ENCODE peak calls at places on chromosomes 5 and 9, in seven cellular contexts. J is stomach, M is A549, C is upper lobe of left lung, I is K562, P is transverse colon, G is suprapubic skin. W is an unnamed sample.

GRCh38 chr5:176466245-176466871 is 18.2 kb downstream of the FAF2 start:
- DNase-seq in J (no peak), M (no peak), C (no peak), I (no peak), P (no peak), G (no peak), W (no peak)

GRCh38 chr9:21681641-21682040 is 120.8 kb upstream of the MTAP start:
- DNase-seq in J (no peak), M (no peak), C (no peak), I (no peak), P (no peak), G (no peak), W (no peak)

GRCh38 chr5:142874537-142874936 is 104.4 kb downstream of the ARHGAP26 start:
- DNase-seq in J (peak), M (peak), C (peak), I (no peak), P (peak), G (peak), W (no peak)

GRCh38 chr9:120484162-120484561 is 95.8 kb downstream of the CDK5RAP2 start:
- DNase-seq in J (no peak), M (no peak), C (no peak), I (no peak), P (no peak), G (no peak), W (peak)

GRCh38 chr9:33921967-33922895 is 105.3 kb downstream of the UBE2R2 start:
- DNase-seq in J (no peak), M (peak), C (peak), I (peak), P (no peak), G (no peak), W (no peak)

GRCh38 chr5:112929336-112930081 is 7.5 kb upstream of the REEP5 start:
- DNase-seq in J (no peak), M (no peak), C (no peak), I (no peak), P (no peak), G (no peak), W (peak)

GRCh38 chr9:89022071-89022721 is 30.9 kb downstream of the S1PR3 start:
- DNase-seq in J (peak), M (no peak), C (no peak), I (no peak), P (no peak), G (no peak), W (peak)

GRCh38 chr5:53874409-53874808 is 314.0 kb downstream of the NDUFS4 start:
- DNase-seq in J (no peak), M (no peak), C (no peak), I (no peak), P (no peak), G (no peak), W (no peak)

GRCh38 chr9:113150670-113151591 is at the start of gene SLC31A2:
- DNase-seq in J (peak), M (peak), C (peak), I (peak), P (peak), G (peak), W (peak)
- TF ChIP-seq POLR2A in J (no peak), M (peak), C (peak), I (peak), P (peak), G (peak), W (peak)

DNA sequence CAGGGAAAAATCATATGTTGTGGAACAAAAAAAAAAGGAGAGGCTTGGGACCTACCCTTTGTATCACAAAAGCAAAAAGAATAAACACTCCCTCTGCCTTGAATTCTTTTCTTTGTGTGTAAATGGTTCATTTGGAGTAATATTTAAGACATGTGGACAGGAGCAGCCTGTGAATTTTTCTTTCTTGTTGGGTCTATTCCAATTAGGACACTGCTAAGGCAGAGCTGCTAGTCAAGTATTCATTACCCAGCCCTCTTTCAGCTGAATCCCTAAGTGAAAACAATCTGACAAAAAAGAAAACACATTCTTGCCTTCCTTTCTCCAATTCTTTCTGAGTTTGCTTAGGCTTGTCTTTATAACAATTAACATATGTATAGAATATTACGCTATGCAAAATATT is 330.0 kb downstream of the EBF1 start:
- DNase-seq in J (no peak), M (no peak), C (no peak), I (no peak), P (no peak), G (no peak), W (no peak)
- TF ChIP-seq EP300 in J (no peak), M (no peak), C (no peak), I (no peak), P (no peak), G (no peak), W (no peak)

DNA sequence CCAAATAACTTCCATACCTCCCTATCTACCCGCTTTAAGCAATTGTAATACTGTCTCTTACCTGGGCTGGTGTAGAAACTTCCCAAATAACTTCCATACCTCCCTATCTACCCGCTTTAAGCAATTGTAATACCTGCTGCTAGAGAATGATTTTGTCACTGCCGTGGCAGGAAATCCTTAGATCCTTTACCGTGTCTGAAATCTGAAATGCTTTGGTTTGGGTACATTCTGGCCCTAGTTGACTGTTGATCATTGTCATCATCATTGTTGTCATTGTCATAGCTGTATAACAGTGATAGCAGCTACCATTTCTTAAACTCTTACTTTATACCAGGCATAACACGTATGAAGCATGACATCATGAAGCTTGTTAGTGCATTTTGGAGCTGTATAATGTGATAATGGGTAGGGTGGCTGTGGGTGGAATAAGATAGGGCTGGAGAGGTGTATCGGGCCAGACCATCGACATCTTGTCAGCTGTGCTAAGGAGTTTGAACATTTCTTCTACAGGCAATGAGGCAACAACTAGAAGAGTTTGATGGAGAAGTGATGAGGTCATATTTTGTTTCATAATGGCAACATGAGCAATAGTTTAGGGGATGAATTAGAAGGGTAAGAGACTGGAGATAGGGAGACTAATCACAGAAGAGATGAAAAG is 15.7 kb downstream of the PIP5K1B start:
- DNase-seq in J (no peak), M (no peak), C (no peak), I (peak), P (no peak), G (no peak), W (no peak)
- TF ChIP-seq POLR2A in J (no peak), M (no peak), C (no peak), I (no peak), P (no peak), G (no peak), W (no peak)

GRCh38 chr5:157558681-157559080 is 16.9 kb downstream of the ADAM19 start:
- DNase-seq in J (no peak), M (no peak), C (no peak), I (no peak), P (no peak), G (no peak), W (no peak)

GRCh38 chr5:157561105-157561504 is 14.5 kb downstream of the ADAM19 start:
- DNase-seq in J (no peak), M (no peak), C (no peak), I (no peak), P (no peak), G (no peak), W (no peak)

GRCh38 chr5:157558089-157558595 is 17.4 kb downstream of the ADAM19 start:
- DNase-seq in J (no peak), M (no peak), C (no peak), I (no peak), P (no peak), G (no peak), W (no peak)

GRCh38 chr5:157560560-157560959 is 15.0 kb downstream of the ADAM19 start:
- DNase-seq in J (no peak), M (no peak), C (no peak), I (no peak), P (no peak), G (no peak), W (no peak)

DNA sequence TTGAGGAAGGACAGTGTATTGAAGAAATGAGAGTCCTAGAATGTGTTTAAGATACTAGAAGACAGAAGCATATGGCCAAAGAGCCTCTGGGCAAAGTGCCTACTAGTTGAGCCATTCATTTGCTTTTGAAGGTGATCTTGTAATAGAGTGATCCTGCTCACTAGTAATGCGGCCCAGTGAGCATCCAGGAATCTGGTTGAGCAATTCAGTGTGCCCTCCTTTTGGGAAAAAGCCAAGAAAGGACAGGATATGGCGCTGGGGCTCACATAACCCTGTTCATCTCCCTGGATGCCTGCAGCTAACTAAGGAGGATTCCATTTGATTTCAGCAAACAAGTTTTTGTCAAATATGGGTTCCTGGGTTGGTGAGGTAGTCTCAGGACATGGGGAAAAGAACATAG is 16.3 kb downstream of the ADAM19 start:
- DNase-seq in J (no peak), M (no peak), C (no peak), I (no peak), P (no peak), G (no peak), W (no peak)
- TF ChIP-seq EP300 in J (no peak), M (no peak), C (no peak), I (no peak), P (no peak), G (no peak), W (no peak)

GRCh38 chr9:129888809-129889460 is 53.7 kb downstream of the USP20 start:
- DNase-seq in J (no peak), M (no peak), C (no peak), I (no peak), P (no peak), G (no peak), W (no peak)

GRCh38 chr9:129888085-129888808 is 53.0 kb downstream of the USP20 start:
- DNase-seq in J (peak), M (no peak), C (peak), I (peak), P (peak), G (no peak), W (no peak)

GRCh38 chr9:129891519-129891918 is 56.3 kb downstream of the USP20 start:
- DNase-seq in J (no peak), M (no peak), C (no peak), I (no peak), P (no peak), G (no peak), W (no peak)

GRCh38 chr9:129889936-129890717 is 54.9 kb downstream of the USP20 start:
- DNase-seq in J (peak), M (no peak), C (peak), I (no peak), P (peak), G (no peak), W (no peak)

GRCh38 chr9:129889461-129889935 is 54.2 kb downstream of the USP20 start:
- DNase-seq in J (no peak), M (no peak), C (no peak), I (no peak), P (no peak), G (no peak), W (no peak)
- TF ChIP-seq POLR2A in J (no peak), M (no peak), C (no peak), I (no peak), P (no peak), G (no peak), W (no peak)

DNA sequence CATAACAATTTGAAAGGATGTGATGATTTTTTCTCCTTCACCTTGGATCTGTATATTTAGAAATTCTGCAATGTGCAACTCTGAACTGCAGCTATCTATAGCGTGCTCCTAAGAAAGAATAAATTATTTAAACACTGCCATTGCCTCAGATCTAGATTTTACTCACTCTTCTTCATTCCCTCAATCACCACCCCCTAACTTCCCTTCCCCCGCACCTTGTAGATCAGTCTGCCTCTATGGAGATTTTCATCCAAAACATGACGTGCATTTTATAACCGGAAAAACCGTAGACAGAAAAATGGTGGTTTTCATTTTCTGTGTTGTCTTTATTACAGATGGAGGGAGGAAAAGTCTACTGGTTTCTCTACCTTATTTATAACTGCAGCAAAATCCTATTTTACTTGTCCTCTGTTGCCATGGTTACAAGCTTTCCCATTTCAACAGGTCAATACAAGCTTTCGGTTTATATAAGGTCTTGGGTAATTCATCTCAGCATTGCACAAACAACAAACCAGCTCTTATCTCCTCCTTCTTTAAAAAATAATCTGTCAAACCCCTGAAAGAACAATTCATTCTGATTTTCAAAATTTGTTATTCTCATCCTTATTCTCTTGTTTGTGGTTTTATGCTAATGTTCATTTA is 480.0 kb downstream of the TAF11L14 start:
- DNase-seq in J (no peak), M (no peak), C (no peak), I (no peak), P (no peak), G (no peak), W (no peak)
- TF ChIP-seq EP300 in J (no peak), M (no peak), C (no peak), I (no peak), P (no peak), G (no peak), W (no peak)